ENCODE peak calls at places on chromosomes 16 and 17, in four cellular contexts. K is OCI-LY7, M is breast epithelium, R is midbrain. W is an unnamed sample.

GRCh38 chr16:81873843-81874752 is 95.0 kb downstream of the PLCG2 start:
- DNase-seq in K (peak; percentile 81), R (peak; percentile 4), M (no peak), W (no peak)

GRCh38 chr17:39765766-39766165 is 28.0 kb downstream of the GRB7 start:
- DNase-seq in K (no peak), R (no peak), M (no peak), W (no peak)

GRCh38 chr17:44118427-44119050 is 4.9 kb downstream of the HDAC5 start:
- DNase-seq in K (no peak), M (no peak), R (no peak), W (no peak)

GRCh38 chr16:84021488-84021887 is 21.1 kb downstream of the SLC38A8 start:
- DNase-seq in K (no peak), M (no peak), R (no peak), W (no peak)

GRCh38 chr17:56910509-56911235 is 3.2 kb downstream of the TRIM25 start:
- DNase-seq in M (no peak), K (no peak), R (no peak), W (no peak)

GRCh38 chr16:8696880-8697279 is 22.5 kb downstream of the ABAT start:
- DNase-seq in R (no peak), M (no peak), K (no peak), W (no peak)

GRCh38 chr17:73983623-73984410 is 219.7 kb upstream of the RPL38 start:
- DNase-seq in M (no peak), K (no peak), R (no peak), W (no peak)

GRCh38 chr16:56609463-56609921 is 1.1 kb downstream of the MT2A start:
- DNase-seq in M (no peak), K (peak; percentile 80), R (peak; percentile 76), W (peak; percentile 30)

GRCh38 chr16:69924777-69925191 is 26.4 kb upstream of the CLEC18A start:
- DNase-seq in K (no peak), M (no peak), R (no peak), W (no peak)

GRCh38 chr17:83119987-83120864 is 40.8 kb downstream of the METRNL start:
- DNase-seq in M (no peak), K (peak; percentile 98), R (no peak), W (no peak)

GRCh38 chr17:40325156-40326013 is 16.4 kb downstream of the RARA start:
- DNase-seq in K (no peak), M (no peak), R (no peak), W (no peak)

GRCh38 chr17:8732406-8733065 is 12.1 kb downstream of the CCDC42 start:
- DNase-seq in R (no peak), M (no peak), K (no peak), W (no peak)

GRCh38 chr17:19270951-19271611 is 33.9 kb downstream of the EPN2 start:
- DNase-seq in M (no peak), R (no peak), K (peak; percentile 73), W (no peak)

GRCh38 chr17:7435676-7436555 is 681 bp downstream of the TMEM102 start:
- DNase-seq in M (no peak), R (no peak), K (peak; percentile 83), W (no peak)

GRCh38 chr17:32240745-32241144 is 24.9 kb upstream of the RHBDL3 start:
- DNase-seq in M (no peak), K (no peak), R (no peak), W (no peak)

GRCh38 chr16:4947722-4948503 is 10.2 kb upstream of the SEC14L5 start:
- DNase-seq in M (no peak), K (no peak), R (no peak), W (no peak)

GRCh38 chr17:63446981-63447687 is 1.0 kb upstream of the CYB561 start:
- DNase-seq in R (no peak), M (no peak), K (no peak), W (no peak)

GRCh38 chr17:50550661-50551432 is 3.9 kb downstream of the SPATA20 start:
- DNase-seq in K (peak; percentile 44), R (peak; percentile 78), M (peak; percentile 77), W (no peak)

GRCh38 chr17:49565948-49566491 is 9.7 kb upstream of the NXPH3 start:
- DNase-seq in R (peak; percentile 12), M (peak; percentile 66), K (no peak), W (no peak)

GRCh38 chr16:23959801-23960072 is 124.0 kb downstream of the PRKCB start:
- DNase-seq in K (no peak), M (no peak), R (no peak), W (no peak)

GRCh38 chr16:3010510-3010909 is 2.2 kb upstream of the CLDN9 start:
- DNase-seq in M (no peak), R (no peak), K (no peak), W (no peak)

GRCh38 chr17:17067277-17067676 is 25.0 kb downstream of the MPRIP start:
- DNase-seq in K (no peak), R (no peak), M (no peak), W (no peak)

GRCh38 chr16:59604331-59604730 is 870.2 kb upstream of the GOT2 start:
- DNase-seq in R (no peak), M (no peak), K (no peak), W (no peak)

GRCh38 chr16:3364774-3365427 is 9.2 kb downstream of the OR2C1 start:
- DNase-seq in R (peak; percentile 92), M (peak; percentile 84), K (no peak), W (peak; percentile 53)

GRCh38 chr17:19933221-19933620 is 44.4 kb downstream of the AKAP10 start:
- DNase-seq in K (no peak), R (no peak), M (no peak), W (no peak)

GRCh38 chr17:64393000-64393402 is 2.3 kb upstream of the PECAM1 start:
- DNase-seq in M (no peak), K (no peak), R (no peak), W (no peak)

GRCh38 chr17:19867094-19867653 is 562 bp downstream of the ULK2 start:
- DNase-seq in R (peak; percentile 72), K (peak; percentile 54), M (peak; percentile 54), W (no peak)

GRCh38 chr17:78817123-78817522 is 23.5 kb downstream of the USP36 start:
- DNase-seq in K (no peak), R (no peak), M (no peak), W (no peak)

GRCh38 chr16:31477220-31478216 is 5.4 kb upstream of the SLC5A2 start:
- DNase-seq in K (no peak), R (no peak), M (peak; percentile 77), W (no peak)

GRCh38 chr16:22948603-22949368 is 134.8 kb downstream of the HS3ST2 start:
- DNase-seq in K (peak; percentile 65), M (peak; percentile 58), R (peak; percentile 33), W (peak; percentile 15)

GRCh38 chr16:56860226-56861020 is 4.6 kb upstream of the SLC12A3 start:
- DNase-seq in M (no peak), R (no peak), K (peak; percentile 85), W (no peak)

GRCh38 chr17:16980813-16981731 is 9.2 kb upstream of the TNFRSF13B start:
- DNase-seq in M (no peak), K (no peak), R (no peak), W (no peak)

GRCh38 chr16:81095653-81095952 is 592 bp downstream of the GCSH start:
- DNase-seq in M (no peak), R (no peak), K (no peak), W (no peak)

GRCh38 chr17:78592991-78593329 is 15.8 kb upstream of the DNAH17 start:
- DNase-seq in K (no peak), M (no peak), R (no peak), W (no peak)

GRCh38 chr17:39968731-39969130 is 5.9 kb downstream of the GSDMA start:
- DNase-seq in M (no peak), K (no peak), R (no peak), W (no peak)

GRCh38 chr16:19228575-19228974 is 57.0 kb upstream of the CLEC19A start:
- DNase-seq in K (no peak), M (no peak), R (no peak), W (no peak)

GRCh38 chr16:47574091-47575054 is 113.2 kb downstream of the PHKB start:
- DNase-seq in M (no peak), R (no peak), K (peak; percentile 10), W (no peak)

GRCh38 chr17:61689610-61690180 is 98.7 kb upstream of the NACA2 start:
- DNase-seq in R (no peak), K (no peak), M (no peak), W (no peak)

GRCh38 chr17:82595893-82596292 is 52.4 kb downstream of the WDR45B start:
- DNase-seq in M (no peak), K (no peak), R (no peak), W (no peak)

W was measured in esophagus squamous epithelium.